ENCODE peak calls at places on chromosomes 11 and 22, in six cellular contexts. C, W, O, N, M and V are unnamed samples.

GRCh38 chr11:9002920-9003572 is 755 bp downstream of the NRIP3 start:
- DNase-seq in C (no peak), W (no peak), O (no peak), N (peak), M (peak), V (no peak)

GRCh38 chr22:29073618-29074275 is 912 bp downstream of the KREMEN1 start:
- DNase-seq in C (no peak), W (no peak), O (no peak), N (no peak), M (no peak), V (no peak)

GRCh38 chr11:130315354-130315970 is 745 bp upstream of the ZBTB44 start:
- DNase-seq in C (no peak), W (peak), O (no peak), N (no peak), M (peak), V (peak)

GRCh38 chr11:75593337-75593915 is 31.4 kb downstream of the SERPINH1 start:
- DNase-seq in C (no peak), W (no peak), O (no peak), N (peak), M (peak), V (no peak)

GRCh38 chr11:132685174-132685611 is 847.1 kb downstream of the OPCML start:
- DNase-seq in C (no peak), W (no peak), O (no peak), N (no peak), M (no peak), V (no peak)

GRCh38 chr22:42177891-42178336 is 47.3 kb upstream of the CYP2D6 start:
- DNase-seq in C (no peak), W (no peak), O (no peak), N (no peak), M (no peak), V (no peak)

GRCh38 chr11:69640995-69641581 is at the start of gene CCND1:
- DNase-seq in C (peak), W (no peak), O (peak), N (peak), M (peak), V (peak)

GRCh38 chr11:92500463-92500862 is 275.8 kb downstream of the FAT3 start:
- DNase-seq in C (no peak), W (no peak), O (no peak), N (no peak), M (no peak), V (no peak)

GRCh38 chr22:43004362-43005035 is 10.4 kb downstream of the PACSIN2 start:
- DNase-seq in C (no peak), W (no peak), O (no peak), N (no peak), M (no peak), V (no peak)

GRCh38 chr11:2587976-2588748 is 111.6 kb downstream of the KCNQ1OT1 start:
- DNase-seq in C (no peak), W (no peak), O (no peak), N (no peak), M (no peak), V (no peak)

GRCh38 chr11:2988996-2989395 is 3.1 kb downstream of the NAP1L4 start:
- DNase-seq in C (peak), W (no peak), O (no peak), N (no peak), M (no peak), V (no peak)